ENCODE peak calls at places on chromosomes 13 and 19, in nine cellular contexts. U is astrocyte; N is heart left ventricle; V is activated B cell treated with CpG ODN at 0.5 μM for 24 hours; T is fibroblast of lung; A is CD8-positive, alpha-beta T cell; I is brain microvascular endothelial cell; P is neural crest cell; G is mesothelial cell of epicardium. M is an unnamed sample.

GRCh38 chr13:97194473-97194872 is 27.7 kb upstream of the MBNL2 start:
- DNase-seq in T (peak), U (peak), N (no peak), A (no peak), V (no peak), I (peak), P (no peak), G (no peak), M (no peak)

GRCh38 chr19:53506728-53507127 is 31.2 kb upstream of the ZNF331 start:
- DNase-seq in I (no peak), V (no peak), G (no peak), T (no peak), N (no peak), U (no peak), A (no peak), P (no peak), M (no peak)

GRCh38 chr19:19274146-19274545 is 1.0 kb upstream of the TM6SF2 start:
- DNase-seq in T (peak), G (no peak), P (no peak), U (no peak), V (no peak), N (no peak), I (no peak), A (no peak), M (no peak)

GRCh38 chr19:14325134-14325533 is 56.1 kb upstream of the ADGRE5 start:
- DNase-seq in G (no peak), I (no peak), N (no peak), V (no peak), A (no peak), T (no peak), U (no peak), P (no peak), M (no peak)

GRCh38 chr13:34349091-34349722 is 531.3 kb downstream of the RFC3 start:
- DNase-seq in U (peak), V (no peak), T (peak), P (no peak), N (peak), G (no peak), A (no peak), I (peak), M (no peak)

GRCh38 chr13:101649490-101650126 is 197.1 kb downstream of the ITGBL1 start:
- DNase-seq in G (no peak), U (peak), N (no peak), I (peak), P (no peak), V (no peak), T (peak), A (no peak), M (no peak)

GRCh38 chr13:44263920-44264610 is 109.6 kb upstream of the SERP2 start:
- DNase-seq in P (no peak), N (no peak), V (no peak), T (no peak), U (peak), A (no peak), G (no peak), I (peak), M (no peak)

GRCh38 chr19:58033741-58034475 is at the start of gene ZSCAN1:
- DNase-seq in V (peak), G (peak), I (peak), P (peak), N (peak), T (peak), A (peak), U (peak), M (peak)

GRCh38 chr19:27918818-27919217 is 1294.1 kb downstream of the UQCRFS1 start:
- DNase-seq in T (no peak), I (no peak), A (no peak), N (no peak), P (no peak), U (no peak), G (no peak), V (no peak), M (no peak)

GRCh38 chr13:52925775-52926285 is 77.4 kb upstream of the PCDH8 start:
- DNase-seq in I (no peak), P (no peak), G (no peak), T (no peak), U (no peak), N (peak), V (no peak), A (no peak), M (no peak)

GRCh38 chr13:102907016-102907756 is 61.4 kb downstream of the ERCC5 start:
- DNase-seq in N (no peak), T (peak), V (no peak), P (no peak), I (no peak), G (no peak), A (no peak), U (no peak), M (no peak)

GRCh38 chr19:28508666-28509065 is 704.3 kb downstream of the UQCRFS1 start:
- DNase-seq in V (no peak), P (no peak), G (no peak), T (no peak), A (no peak), U (no peak), N (no peak), I (no peak), M (no peak)

DNA sequence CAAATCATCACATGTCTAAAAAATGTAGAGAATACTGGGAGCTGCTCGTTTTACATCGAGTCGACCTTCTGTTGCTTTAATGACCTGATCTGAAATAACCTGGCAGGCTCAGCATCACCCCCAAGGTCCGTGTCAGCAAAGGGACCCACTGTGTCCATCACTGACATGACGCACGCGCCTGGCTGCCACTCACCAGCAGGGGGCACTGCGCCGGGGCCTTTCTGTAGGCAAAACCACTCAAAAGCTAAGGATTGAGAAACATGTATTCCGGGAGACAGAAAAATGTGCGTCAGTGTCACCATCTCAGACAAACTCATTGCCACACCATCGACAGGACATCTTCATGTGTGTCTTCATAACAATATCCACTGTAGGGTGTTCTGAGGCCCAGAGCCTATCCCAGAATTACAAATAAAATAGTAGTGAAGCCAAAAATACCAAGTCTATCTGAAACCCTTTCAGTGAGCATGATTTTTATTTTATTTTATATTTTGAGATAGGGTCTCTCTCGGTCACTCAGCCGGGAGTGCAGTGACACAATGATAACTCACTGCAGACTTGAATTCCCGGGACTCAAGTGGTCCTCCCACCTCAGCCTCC is 130.3 kb upstream of the LSM14A start:
- DNase-seq in U (no peak), T (peak), G (peak), V (peak), I (peak), N (peak), P (peak), A (peak), M (peak)
- TF ChIP-seq CTCF in U (peak), T (peak), G (peak), V (no peak), I (peak), N (peak), P (peak), A (peak), M (peak)

DNA sequence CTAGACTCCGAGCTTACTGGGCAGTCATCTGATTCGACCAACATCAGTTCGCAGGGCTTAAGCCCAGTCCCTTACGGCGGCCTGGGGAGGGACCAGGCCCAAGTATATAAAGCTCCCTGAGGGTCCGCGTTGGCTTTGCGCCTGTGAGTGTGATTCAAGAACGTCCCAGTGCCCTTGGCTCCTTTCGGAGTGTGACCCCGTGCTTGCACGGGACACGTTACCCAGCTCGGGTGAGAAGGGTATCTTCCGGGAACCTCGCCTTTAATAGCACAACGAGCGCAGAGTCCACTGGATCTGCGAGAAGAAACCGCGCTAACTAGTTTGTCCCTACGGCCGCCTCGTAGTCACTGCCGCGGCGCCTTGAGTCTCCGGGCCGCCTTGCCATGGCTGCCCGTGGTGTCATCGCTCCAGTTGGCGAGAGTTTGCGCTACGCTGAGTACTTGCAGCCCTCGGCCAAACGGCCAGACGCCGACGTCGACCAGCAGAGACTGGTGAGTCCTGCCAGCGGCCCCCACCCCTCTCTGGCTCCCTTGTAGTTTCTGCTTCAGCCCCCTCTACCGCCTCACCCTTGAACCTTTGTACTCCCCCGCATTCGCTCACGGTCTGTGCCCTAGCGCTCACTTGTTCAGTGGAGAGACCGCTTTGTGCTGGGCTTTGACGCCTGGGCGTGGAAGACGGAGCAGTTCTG is at the start of gene DNAJC15:
- DNase-seq in I (peak), A (peak), N (peak), U (peak), G (peak), T (peak), V (peak), P (peak), M (peak)
- TF ChIP-seq CTCF in I (peak), A (no peak), N (no peak), U (no peak), G (no peak), T (peak), V (no peak), P (no peak), M (peak)

GRCh38 chr19:17292301-17293074 is 10.7 kb downstream of the ABHD8 start:
- DNase-seq in V (peak), N (peak), T (peak), I (peak), P (peak), G (peak), U (peak), A (peak), M (peak)

GRCh38 chr19:17293605-17294004 is 9.6 kb downstream of the ABHD8 start:
- DNase-seq in N (no peak), T (no peak), G (no peak), V (no peak), I (no peak), U (no peak), P (no peak), A (no peak), M (no peak)

GRCh38 chr19:17296976-17297375 is 6.2 kb downstream of the ABHD8 start:
- DNase-seq in V (no peak), P (no peak), I (no peak), N (no peak), T (no peak), U (no peak), G (no peak), A (no peak), M (no peak)

GRCh38 chr19:17294051-17294891 is 9.0 kb downstream of the ABHD8 start:
- DNase-seq in I (no peak), A (no peak), N (no peak), P (peak), U (no peak), G (no peak), V (peak), T (no peak), M (no peak)

DNA sequence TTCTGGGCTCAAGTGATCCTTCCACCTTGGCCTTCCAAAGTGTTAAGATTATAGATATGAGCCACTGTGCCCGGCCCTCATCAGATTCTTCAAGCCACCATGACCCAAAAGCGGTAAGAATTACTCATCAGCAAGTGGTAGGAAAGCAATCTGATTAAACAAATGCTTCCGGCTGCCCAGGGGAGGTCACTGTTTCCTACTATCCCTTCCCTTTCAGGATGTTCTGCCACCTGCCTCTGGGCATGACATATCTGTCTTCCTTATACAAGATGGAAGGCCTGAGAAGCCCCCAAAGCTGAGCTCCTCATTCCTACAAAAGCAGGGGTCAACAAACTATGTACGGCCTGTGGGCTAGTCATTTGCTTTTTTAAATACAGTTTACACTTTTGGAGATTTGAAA is 6.9 kb downstream of the ABHD8 start:
- DNase-seq in G (no peak), P (no peak), V (no peak), A (no peak), N (no peak), U (peak), T (no peak), I (peak), M (no peak)
- TF ChIP-seq CTCF in G (no peak), P (no peak), V (no peak), A (no peak), N (no peak), U (no peak), T (no peak), I (peak), M (no peak)

GRCh38 chr13:110572778-110573118 is 11.2 kb upstream of the RAB20 start:
- DNase-seq in I (no peak), A (no peak), U (no peak), T (no peak), G (no peak), N (no peak), P (no peak), V (no peak), M (no peak)
- TF ChIP-seq CTCF in I (no peak), A (no peak), U (no peak), T (no peak), G (no peak), N (no peak), P (no peak), V (no peak), M (no peak)

DNA sequence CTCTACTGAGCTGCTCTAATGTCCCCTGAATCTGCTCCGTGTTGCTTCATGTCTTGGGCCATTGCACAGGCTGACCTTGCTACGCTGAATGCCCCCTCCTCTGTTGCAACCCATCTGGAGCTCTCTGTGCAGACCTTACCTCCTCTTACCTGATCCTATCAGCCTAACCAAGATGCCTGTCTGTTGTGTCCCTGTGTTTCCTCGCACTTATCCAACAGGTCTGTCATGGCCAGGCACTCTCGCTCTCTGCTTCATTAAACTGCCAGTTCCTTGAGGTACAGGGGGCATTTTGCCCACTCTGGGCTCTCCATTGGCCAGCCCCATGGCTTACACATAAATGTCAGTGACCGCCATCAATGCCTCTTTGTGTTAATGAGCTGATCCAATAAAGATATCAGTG is 277.7 kb upstream of the TSHZ3 start:
- DNase-seq in I (no peak), T (no peak), N (no peak), V (no peak), U (no peak), G (no peak), P (no peak), A (no peak), M (no peak)
- TF ChIP-seq CTCF in I (no peak), T (no peak), N (no peak), V (no peak), U (no peak), G (no peak), P (no peak), A (no peak), M (no peak)

GRCh38 chr13:112689498-112690241 is at the start of gene ATP11A:
- DNase-seq in G (peak), V (peak), I (peak), T (peak), U (peak), N (peak), A (peak), P (peak), M (peak)
- TF ChIP-seq CTCF in G (no peak), V (no peak), I (no peak), T (no peak), U (no peak), N (no peak), A (no peak), P (no peak), M (no peak)

DNA sequence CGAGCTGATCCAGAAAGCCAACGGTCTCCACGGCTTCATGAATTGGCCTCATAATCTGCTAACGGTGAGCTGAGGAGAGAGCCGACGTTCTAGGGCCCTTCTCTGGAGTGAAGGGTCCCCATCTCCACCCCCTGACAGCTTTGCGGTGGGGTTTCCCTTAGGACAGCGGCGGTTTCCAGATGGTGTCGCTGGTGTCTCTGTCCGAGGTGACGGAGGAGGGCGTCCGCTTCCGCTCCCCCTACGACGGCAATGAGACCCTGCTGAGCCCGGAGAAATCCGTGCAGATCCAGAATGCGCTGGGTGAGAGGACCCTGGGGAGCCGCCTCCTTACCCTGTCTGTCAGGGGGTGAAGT is 692 bp downstream of the QTRT1 start:
- DNase-seq in I (no peak), V (peak), T (no peak), N (no peak), G (peak), A (no peak), P (peak), U (no peak), M (no peak)
- TF ChIP-seq CTCF in I (no peak), V (no peak), T (no peak), N (no peak), G (no peak), A (no peak), P (no peak), U (no peak), M (no peak)

GRCh38 chr19:8096071-8096470 is 43.5 kb downstream of the CCL25 start:
- DNase-seq in I (no peak), V (no peak), A (no peak), T (no peak), P (no peak), G (no peak), U (no peak), N (no peak), M (no peak)
- TF ChIP-seq CTCF in I (no peak), V (no peak), A (no peak), T (no peak), P (no peak), G (no peak), U (no peak), N (no peak), M (no peak)